ENCODE peak calls at places on chromosomes 4 and X, in four cellular contexts. Z, G, D and O are unnamed samples.

GRCh38 chr4:39565925-39566630 is 38.8 kb upstream of the UGDH start:
- DNase-seq in Z (no peak), G (no peak), D (no peak), O (no peak)

GRCh38 chr4:25233194-25233593 is 639 bp upstream of the PI4K2B start:
- DNase-seq in Z (no peak), G (no peak), D (no peak), O (no peak)

GRCh38 chr4:142976482-142976881 is 130.4 kb upstream of the INPP4B start:
- DNase-seq in Z (no peak), G (no peak), D (no peak), O (no peak)

GRCh38 chr4:108109111-108109510 is 59.6 kb downstream of the LEF1 start:
- DNase-seq in Z (no peak), G (no peak), D (no peak), O (no peak)

GRCh38 chrX:154135458-154136229 is 8.4 kb upstream of the OPN1LW start:
- DNase-seq in Z (no peak), G (no peak), D (no peak), O (no peak)

GRCh38 chrX:149909324-149910177 is 19.8 kb upstream of the HSFX4 start:
- DNase-seq in Z (no peak), G (no peak), D (no peak), O (no peak)

GRCh38 chr4:10093801-10094552 is 22.6 kb downstream of the WDR1 start:
- DNase-seq in Z (no peak), G (peak; percentile 50), D (no peak), O (no peak)

GRCh38 chr4:157115613-157116340 is 39.8 kb downstream of the GLRB start:
- DNase-seq in Z (no peak), G (no peak), D (no peak), O (no peak)

GRCh38 chr4:150308824-150309472 is 230.7 kb downstream of the DCLK2 start:
- DNase-seq in Z (no peak), G (no peak), D (no peak), O (no peak)

GRCh38 chr4:156949373-156949814 is 22.2 kb downstream of the PDGFC start:
- DNase-seq in Z (no peak), G (no peak), D (peak; percentile 76), O (no peak)

GRCh38 chrX:74788545-74789086 is 136.6 kb downstream of the NEXMIF start:
- DNase-seq in Z (no peak), G (peak; percentile 3), D (no peak), O (no peak)

GRCh38 chrX:99142745-99143144 is 1267.3 kb downstream of the PCDH19 start:
- DNase-seq in Z (no peak), G (no peak), D (no peak), O (no peak)

GRCh38 chrX:18927558-18927957 is 56.4 kb downstream of the PHKA2 start:
- DNase-seq in Z (no peak), G (no peak), D (no peak), O (no peak)
- TF ChIP-seq TCF12 in Z (no peak), G (no peak), D (no peak), O (no peak)

DNA sequence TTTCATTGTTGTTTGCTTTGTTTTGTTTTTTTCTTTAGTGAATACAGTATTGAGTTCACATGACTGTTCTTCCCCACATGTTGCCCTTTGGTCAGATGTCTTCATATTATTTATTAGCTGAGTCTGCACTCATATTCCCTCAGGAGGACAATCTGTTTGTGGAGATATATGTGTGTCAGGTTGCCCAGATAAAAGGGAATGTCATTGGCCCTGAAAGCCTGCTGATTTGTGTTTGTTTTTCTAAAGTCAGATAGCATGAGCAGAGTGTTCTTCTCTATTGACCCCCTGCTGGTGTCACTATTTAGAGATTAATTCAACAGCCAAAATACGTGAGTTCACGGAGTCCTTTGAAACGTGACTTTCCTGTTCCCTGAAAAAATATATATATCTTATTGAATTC is 1184.5 kb downstream of the RPA4 start:
- DNase-seq in Z (no peak), G (no peak), D (no peak), O (no peak)
- TF ChIP-seq GABPA in Z (no peak), G (no peak), D (no peak), O (no peak)

DNA sequence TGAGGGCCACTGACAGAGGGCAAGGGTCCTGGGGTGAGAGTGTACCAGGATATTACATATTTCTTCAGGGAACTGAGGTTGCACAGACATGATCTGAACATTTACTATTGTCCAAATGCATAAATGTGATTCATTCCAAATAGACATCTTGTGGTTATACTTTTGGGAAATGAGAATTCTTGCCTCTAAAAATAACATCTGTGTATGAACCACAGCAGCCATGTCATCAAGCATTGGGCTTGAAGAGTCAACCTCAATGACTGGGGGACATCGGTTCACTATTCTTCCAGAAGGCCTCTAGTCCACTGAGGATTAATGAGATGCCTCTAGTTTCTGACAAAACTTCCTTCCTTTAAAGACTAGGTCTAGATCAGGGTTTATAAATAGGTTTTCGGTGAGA is 193.1 kb upstream of the GPC4 start:
- DNase-seq in Z (no peak), G (no peak), D (no peak), O (no peak)
- TF ChIP-seq SIN3A in Z (no peak), G (no peak), D (no peak), O (no peak)

GRCh38 chr4:99483636-99484035 is 27.2 kb upstream of the C4orf17 start:
- DNase-seq in Z (no peak), G (no peak), D (no peak), O (no peak)
- TF ChIP-seq TCF12 in Z (no peak), G (no peak), D (no peak), O (no peak)

GRCh38 chr4:23485793-23486192 is 404.1 kb downstream of the PPARGC1A start:
- DNase-seq in Z (no peak), G (no peak), D (no peak), O (no peak)

GRCh38 chr4:23483320-23483958 is 406.4 kb downstream of the PPARGC1A start:
- DNase-seq in Z (no peak), G (no peak), D (no peak), O (no peak)

DNA sequence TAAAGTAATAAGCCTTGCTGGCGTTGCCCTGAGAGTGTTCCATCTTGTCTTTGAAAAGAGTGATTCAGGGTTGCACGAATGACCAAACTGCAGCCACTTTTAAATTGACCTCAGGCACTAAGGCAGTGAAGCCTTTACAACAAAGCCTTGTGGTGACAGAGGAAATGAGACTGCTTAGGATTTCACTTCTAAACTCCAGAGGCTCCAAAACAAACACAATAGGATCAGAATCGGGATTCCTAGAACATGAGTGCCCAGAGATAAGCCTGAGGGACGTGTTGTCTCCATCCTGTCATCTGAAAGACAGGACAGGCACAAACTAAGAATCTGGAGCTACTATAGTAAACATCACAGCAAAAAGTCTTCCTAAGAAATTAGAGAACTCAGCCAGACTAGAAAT is 405.2 kb downstream of the PPARGC1A start:
- DNase-seq in Z (no peak), G (no peak), D (no peak), O (no peak)
- TF ChIP-seq GABPA in Z (no peak), G (no peak), D (no peak), O (no peak)

GRCh38 chr4:127709456-127709855 is 20.7 kb upstream of the SLC25A31 start:
- DNase-seq in Z (no peak), G (no peak), D (no peak), O (no peak)
- TF ChIP-seq SIN3A in Z (no peak), G (no peak), D (no peak), O (no peak)

GRCh38 chr4:38360201-38360600 is 303.8 kb upstream of the KLF3 start:
- DNase-seq in Z (no peak), G (no peak), D (no peak), O (no peak)
- TF ChIP-seq TCF12 in Z (no peak), G (no peak), D (no peak), O (no peak)